ENCODE peak calls at places on chromosomes 6 and 20, in four cellular contexts. One of them, this sample, is unnamed.

GRCh38 chr6:166597711-166598440 is 11.4 kb upstream of the RAMACL start:
- DNase-seq in NB4: no peak
- DNase-seq in breast epithelium: no peak
- DNase-seq in GM23248: no peak
- DNase-seq in this sample: no peak

GRCh38 chr6:31663087-31663960 is 1.5 kb downstream of the GPANK1 start:
- DNase-seq in NB4: no peak
- DNase-seq in breast epithelium: no peak
- DNase-seq in GM23248: peak
- DNase-seq in this sample: peak

GRCh38 chr20:15289337-15289736 is 951.9 kb upstream of the FLRT3 start:
- DNase-seq in breast epithelium: no peak
- DNase-seq in GM23248: no peak
- DNase-seq in NB4: no peak
- DNase-seq in this sample: no peak

GRCh38 chr20:39986231-39986904 is 702.7 kb downstream of the MAFB start:
- DNase-seq in NB4: no peak
- DNase-seq in GM23248: peak
- DNase-seq in breast epithelium: no peak
- DNase-seq in this sample: peak

GRCh38 chr6:161225677-161226004 is 48.2 kb downstream of the AGPAT4 start:
- DNase-seq in NB4: no peak
- DNase-seq in breast epithelium: no peak
- DNase-seq in GM23248: no peak
- DNase-seq in this sample: peak

GRCh38 chr6:3318821-3319540 is 60.2 kb downstream of the PSMG4 start:
- DNase-seq in GM23248: no peak
- DNase-seq in breast epithelium: no peak
- DNase-seq in NB4: no peak
- DNase-seq in this sample: no peak

GRCh38 chr20:51432875-51433274 is 109.6 kb downstream of the NFATC2 start:
- DNase-seq in NB4: no peak
- DNase-seq in GM23248: no peak
- DNase-seq in breast epithelium: no peak
- DNase-seq in this sample: no peak

GRCh38 chr6:78910611-78911134 is 43.3 kb downstream of the IRAK1BP1 start:
- DNase-seq in breast epithelium: no peak
- DNase-seq in NB4: no peak
- DNase-seq in GM23248: peak
- DNase-seq in this sample: peak

GRCh38 chr20:24827603-24828295 is 121.3 kb upstream of the CST7 start:
- DNase-seq in breast epithelium: no peak
- DNase-seq in GM23248: no peak
- DNase-seq in NB4: no peak
- DNase-seq in this sample: no peak

GRCh38 chr6:39812496-39812852 is 20.3 kb downstream of the DAAM2 start:
- DNase-seq in NB4: no peak
- DNase-seq in breast epithelium: no peak
- DNase-seq in GM23248: no peak
- DNase-seq in this sample: no peak

GRCh38 chr6:88044530-88044929 is 3.1 kb upstream of the SPACA1 start:
- DNase-seq in breast epithelium: no peak
- DNase-seq in NB4: no peak
- DNase-seq in GM23248: no peak
- DNase-seq in this sample: no peak

GRCh38 chr20:25246182-25246943 is 1.5 kb upstream of the PYGB start:
- DNase-seq in breast epithelium: no peak
- DNase-seq in NB4: peak
- DNase-seq in GM23248: peak
- DNase-seq in this sample: no peak

DNA sequence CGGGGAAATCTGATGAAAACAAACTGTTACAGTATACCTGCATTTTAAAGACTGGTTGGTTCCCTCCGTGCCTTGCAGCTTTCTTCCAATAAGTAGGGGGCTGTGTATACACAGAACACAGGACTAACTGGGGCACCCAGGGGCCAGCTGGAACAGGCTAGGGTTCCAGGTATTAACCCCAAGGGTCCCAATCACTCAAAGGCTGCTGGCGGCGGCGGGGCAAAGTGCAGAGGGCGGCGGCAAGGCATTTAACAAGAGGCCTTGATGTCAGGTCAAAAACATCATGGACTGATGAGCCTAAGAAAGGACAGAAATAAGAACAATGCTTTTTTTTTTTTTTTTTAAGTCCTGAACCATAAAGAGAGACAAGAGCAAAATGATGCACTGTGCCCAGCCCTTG is 2.5 kb downstream of the PMEPA1 start:
- DNase-seq in breast epithelium: no peak
- DNase-seq in GM23248: no peak
- DNase-seq in NB4: no peak
- DNase-seq in this sample: peak
- H3K4me3 ChIP-seq in breast epithelium: peak
- H3K4me3 ChIP-seq in GM23248: peak
- H3K4me3 ChIP-seq in NB4: no peak
- H3K4me3 ChIP-seq in this sample: no peak

GRCh38 chr6:6746970-6747338 is 158.4 kb downstream of the LY86 start:
- DNase-seq in NB4: no peak
- DNase-seq in breast epithelium: no peak
- DNase-seq in GM23248: no peak
- DNase-seq in this sample: no peak
- H3K4me3 ChIP-seq in NB4: no peak
- H3K4me3 ChIP-seq in breast epithelium: no peak
- H3K4me3 ChIP-seq in GM23248: no peak
- H3K4me3 ChIP-seq in this sample: no peak

GRCh38 chr6:134287863-134288537 is 29.9 kb downstream of the SGK1 start:
- DNase-seq in GM23248: peak
- DNase-seq in breast epithelium: no peak
- DNase-seq in NB4: peak
- DNase-seq in this sample: peak
- H3K4me3 ChIP-seq in GM23248: peak
- H3K4me3 ChIP-seq in breast epithelium: no peak
- H3K4me3 ChIP-seq in NB4: peak
- H3K4me3 ChIP-seq in this sample: no peak

DNA sequence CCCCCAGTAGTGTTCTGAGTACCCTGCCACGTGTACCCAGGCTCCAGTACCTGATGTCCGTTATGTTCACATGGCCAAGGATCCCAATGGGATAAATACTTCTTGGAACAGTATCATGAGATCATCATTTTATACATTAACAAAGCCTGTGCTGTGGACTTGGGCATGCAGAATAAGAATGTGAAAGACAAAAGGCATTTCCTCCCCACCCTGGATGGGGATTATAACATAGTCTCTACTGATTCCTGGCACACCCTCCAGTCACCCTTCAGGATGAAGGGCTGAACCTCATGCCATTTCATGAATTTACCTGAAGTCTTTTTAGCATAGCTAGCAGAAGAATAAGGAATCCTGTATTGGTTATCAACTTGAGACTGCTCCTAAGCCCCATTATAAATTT is 2.8 kb downstream of the TNFRSF21 start:
- DNase-seq in NB4: no peak
- DNase-seq in breast epithelium: no peak
- DNase-seq in GM23248: peak
- DNase-seq in this sample: no peak
- H3K4me3 ChIP-seq in NB4: no peak
- H3K4me3 ChIP-seq in breast epithelium: no peak
- H3K4me3 ChIP-seq in GM23248: no peak
- H3K4me3 ChIP-seq in this sample: no peak

GRCh38 chr20:61105395-61105794 is 146.7 kb upstream of the CDH4 start:
- DNase-seq in GM23248: no peak
- DNase-seq in breast epithelium: no peak
- DNase-seq in NB4: no peak
- DNase-seq in this sample: no peak

GRCh38 chr20:61096463-61096862 is 155.6 kb upstream of the CDH4 start:
- DNase-seq in NB4: no peak
- DNase-seq in GM23248: no peak
- DNase-seq in breast epithelium: no peak
- DNase-seq in this sample: no peak

GRCh38 chr20:61100489-61100888 is 151.6 kb upstream of the CDH4 start:
- DNase-seq in GM23248: no peak
- DNase-seq in breast epithelium: no peak
- DNase-seq in NB4: peak
- DNase-seq in this sample: no peak

GRCh38 chr20:61094581-61094980 is 157.5 kb upstream of the CDH4 start:
- DNase-seq in NB4: no peak
- DNase-seq in breast epithelium: no peak
- DNase-seq in GM23248: no peak
- DNase-seq in this sample: no peak

DNA sequence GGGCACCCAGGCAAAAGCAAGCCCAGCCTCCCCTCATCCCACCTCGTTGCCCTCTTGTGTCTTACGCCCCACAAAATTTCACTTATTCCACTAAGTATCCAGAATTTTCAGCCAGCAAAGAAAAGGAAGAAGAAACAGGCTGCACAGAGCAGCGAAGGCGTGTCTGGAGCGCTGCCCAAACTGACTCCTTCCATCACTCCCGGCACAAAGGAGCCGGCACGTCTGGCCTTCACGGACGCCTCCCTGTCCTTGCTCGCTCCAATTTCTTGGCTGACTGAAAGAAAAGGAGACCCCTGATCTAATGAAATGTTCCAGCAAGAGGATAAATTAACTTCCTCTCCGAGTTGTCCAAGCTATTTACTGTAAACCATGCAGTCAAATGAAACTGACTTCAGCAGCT is 152.3 kb upstream of the CDH4 start:
- DNase-seq in NB4: no peak
- DNase-seq in breast epithelium: no peak
- DNase-seq in GM23248: peak
- DNase-seq in this sample: no peak
- H3K4me3 ChIP-seq in NB4: no peak
- H3K4me3 ChIP-seq in breast epithelium: no peak
- H3K4me3 ChIP-seq in GM23248: no peak
- H3K4me3 ChIP-seq in this sample: no peak

DNA sequence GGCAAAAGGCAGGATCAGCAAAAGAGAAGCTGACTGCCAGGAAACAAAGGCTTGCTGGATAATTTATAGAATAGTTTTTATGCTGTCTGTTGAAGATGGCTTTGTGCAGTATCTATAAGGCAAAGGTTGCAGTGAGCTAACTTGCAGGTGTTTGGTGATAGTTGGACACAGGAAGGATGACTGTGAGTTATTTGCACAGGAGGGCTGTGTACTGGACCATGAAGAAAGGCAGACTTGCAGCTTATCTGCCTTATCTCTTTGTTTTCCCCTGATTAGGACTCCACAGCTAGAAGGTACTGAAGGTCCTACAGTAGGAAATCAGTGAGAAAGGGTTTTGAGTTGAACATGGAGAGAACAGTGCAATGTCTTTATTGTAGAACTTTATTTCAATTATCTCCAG is 2.1 kb downstream of the BTN1A1 start:
- DNase-seq in breast epithelium: no peak
- DNase-seq in GM23248: no peak
- DNase-seq in NB4: no peak
- DNase-seq in this sample: no peak
- H3K4me3 ChIP-seq in breast epithelium: no peak
- H3K4me3 ChIP-seq in GM23248: peak
- H3K4me3 ChIP-seq in NB4: no peak
- H3K4me3 ChIP-seq in this sample: no peak

GRCh38 chr6:41371992-41372525 is 36.7 kb downstream of the NCR2 start:
- DNase-seq in GM23248: peak
- DNase-seq in breast epithelium: no peak
- DNase-seq in NB4: no peak
- DNase-seq in this sample: peak
- H3K4me3 ChIP-seq in GM23248: peak
- H3K4me3 ChIP-seq in breast epithelium: no peak
- H3K4me3 ChIP-seq in NB4: no peak
- H3K4me3 ChIP-seq in this sample: peak

DNA sequence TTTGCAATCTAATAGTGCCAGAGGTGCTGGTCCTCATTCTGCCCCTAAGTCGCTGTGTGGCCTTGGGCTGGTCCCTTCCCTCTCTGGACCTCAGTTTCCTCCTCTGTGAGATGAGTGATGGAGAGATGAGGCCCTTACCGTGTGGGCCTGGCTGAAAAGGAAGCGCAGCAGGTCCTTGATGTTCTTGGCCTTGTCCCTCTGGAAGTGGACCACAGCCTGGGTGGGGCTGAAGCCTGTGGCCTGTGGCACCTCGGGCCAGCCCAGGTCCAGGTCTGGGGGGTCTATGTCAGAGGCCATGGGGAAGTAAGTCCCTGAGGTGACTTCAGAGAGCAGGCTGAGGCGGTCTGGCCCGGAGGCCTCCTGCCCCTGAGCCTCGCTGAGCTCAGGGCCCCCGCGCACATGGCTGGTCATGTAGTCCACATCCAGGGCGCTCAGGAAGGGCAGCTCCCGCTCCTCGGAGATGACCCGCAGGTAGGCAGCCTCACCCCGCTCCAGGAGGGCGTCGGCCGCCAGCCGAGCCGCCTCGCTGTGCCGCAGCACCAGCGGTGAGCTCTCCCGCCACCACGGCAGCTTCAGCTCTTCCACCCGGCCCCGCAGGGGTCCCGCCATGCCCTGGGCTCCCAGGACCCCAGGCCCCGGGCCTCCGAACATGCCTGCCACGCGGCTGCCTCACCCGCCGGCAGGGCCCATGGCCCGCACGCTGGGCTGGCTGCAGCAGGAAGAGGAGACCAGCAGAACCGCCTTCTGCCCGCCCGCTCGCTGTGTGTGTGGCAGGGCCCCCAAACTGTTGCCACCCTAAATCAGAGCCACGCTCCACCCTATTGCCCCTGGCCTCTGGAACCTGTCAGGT is at the start of gene FAM83C:
- DNase-seq in NB4: no peak
- DNase-seq in breast epithelium: no peak
- DNase-seq in GM23248: no peak
- DNase-seq in this sample: no peak
- H3K4me3 ChIP-seq in NB4: no peak
- H3K4me3 ChIP-seq in breast epithelium: no peak
- H3K4me3 ChIP-seq in GM23248: no peak
- H3K4me3 ChIP-seq in this sample: no peak

DNA sequence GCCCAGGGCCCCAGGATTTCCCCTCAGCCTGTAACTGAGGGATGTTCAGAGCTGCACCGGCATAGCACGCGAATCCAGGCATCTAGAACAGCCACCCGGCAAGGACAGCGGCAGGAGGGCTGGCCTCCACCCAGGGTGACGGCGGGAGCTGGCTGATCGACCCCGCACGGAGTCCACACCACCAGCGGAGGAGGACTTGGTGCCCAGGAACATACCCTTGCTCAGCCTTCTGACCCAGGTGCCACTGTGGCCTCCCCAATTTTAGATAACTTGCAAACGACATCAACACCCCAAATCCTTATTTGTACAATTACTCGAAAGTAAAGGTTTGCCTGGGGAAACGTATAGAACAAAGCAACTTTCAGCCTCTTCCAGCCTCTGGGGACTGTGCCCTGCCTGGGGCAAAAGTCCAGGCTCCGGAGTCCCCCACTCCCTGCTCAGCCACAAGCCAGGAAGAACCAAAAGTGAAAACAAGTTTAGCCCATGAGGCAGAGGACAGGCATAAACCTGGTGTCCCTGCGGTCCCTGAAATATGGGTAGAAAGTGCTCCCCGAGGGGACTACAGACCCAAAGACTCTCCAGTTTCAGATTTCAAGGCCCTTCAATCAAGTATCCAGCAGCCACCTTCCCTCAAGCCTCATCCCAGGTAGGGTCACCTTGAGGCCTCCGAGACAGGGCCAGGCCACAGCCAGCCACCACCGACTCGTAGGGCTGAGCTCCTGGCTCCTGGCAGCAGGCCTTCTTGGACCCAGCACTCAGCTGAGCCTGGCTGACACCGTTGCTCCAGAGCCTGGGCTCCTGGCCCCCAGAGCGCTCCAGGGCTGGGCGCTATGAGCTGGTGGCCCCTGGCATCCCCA is 3.2 kb downstream of the GATA5 start:
- DNase-seq in NB4: no peak
- DNase-seq in breast epithelium: no peak
- DNase-seq in GM23248: no peak
- DNase-seq in this sample: no peak
- H3K4me3 ChIP-seq in NB4: no peak
- H3K4me3 ChIP-seq in breast epithelium: no peak
- H3K4me3 ChIP-seq in GM23248: no peak
- H3K4me3 ChIP-seq in this sample: no peak